ENCODE peak calls at places on chromosome 5, in nine cellular contexts. Y is psoas muscle, Z is HepG2, O is gastrocnemius medialis, N is uterus, M is iPS DF 6.9, I is PC-9, E is PC-3, A is H9. U is an unnamed sample. For H3K4me1, the result is how much of the 10 kb centered on the place peaks cover.

GRCh38 chr5:143386725-143387124 is 16.8 kb downstream of the NR3C1 start:
- DNase-seq in N (no peak), Y (no peak), I (no peak), M (no peak), E (no peak), O (no peak), A (no peak), Z (no peak), U (no peak)

GRCh38 chr5:95697781-95698681 is 15.2 kb upstream of the SPATA9 start:
- DNase-seq in E (peak), I (peak), N (no peak), A (no peak), M (no peak), O (no peak), Z (no peak), Y (no peak), U (no peak)

GRCh38 chr5:60718186-60718892 is 18.4 kb upstream of the DEPDC1B start:
- DNase-seq in A (no peak), O (no peak), Z (no peak), M (no peak), I (no peak), E (no peak), N (no peak), Y (no peak), U (no peak)

GRCh38 chr5:143229426-143229895 is 174.0 kb downstream of the NR3C1 start:
- DNase-seq in M (no peak), E (no peak), N (no peak), O (no peak), Z (no peak), I (no peak), A (no peak), Y (no peak), U (no peak)

GRCh38 chr5:133238426-133239205 is 186.8 kb downstream of the HSPA4 start:
- DNase-seq in Y (no peak), O (no peak), M (no peak), E (no peak), I (no peak), N (no peak), A (no peak), Z (no peak), U (no peak)

GRCh38 chr5:111367081-111367480 is 142.9 kb downstream of the CAMK4 start:
- DNase-seq in Z (no peak), E (peak), N (no peak), Y (no peak), M (no peak), I (peak), A (no peak), O (no peak), U (no peak)

GRCh38 chr5:132781029-132781428 is 4.0 kb upstream of the SEPTIN8 start:
- DNase-seq in I (no peak), Y (no peak), O (no peak), E (no peak), M (no peak), N (no peak), A (no peak), Z (no peak), U (no peak)

GRCh38 chr5:96331210-96331609 is 101.8 kb downstream of the PCSK1 start:
- DNase-seq in O (no peak), Z (no peak), E (no peak), N (no peak), I (no peak), Y (no peak), M (no peak), A (no peak), U (no peak)

GRCh38 chr5:172090976-172091547 is 84.6 kb upstream of the FBXW11 start:
- DNase-seq in M (no peak), N (no peak), A (peak), Z (no peak), E (no peak), I (no peak), Y (no peak), O (no peak), U (peak)

GRCh38 chr5:60835554-60835953 is 8.5 kb downstream of the ELOVL7 start:
- DNase-seq in A (no peak), I (no peak), E (peak), N (no peak), O (no peak), Y (no peak), M (no peak), Z (no peak), U (no peak)

GRCh38 chr5:54741711-54742110 is 224.2 kb downstream of the SNX18 start:
- DNase-seq in N (no peak), O (no peak), Y (no peak), A (no peak), Z (no peak), I (no peak), E (no peak), M (no peak), U (no peak)

GRCh38 chr5:8615142-8615858 is 746.4 kb downstream of the MTRR start:
- DNase-seq in N (no peak), E (peak), M (no peak), Y (no peak), O (no peak), Z (no peak), I (no peak), A (no peak), U (no peak)

GRCh38 chr5:142749321-142749720 is 20.9 kb upstream of the ARHGAP26 start:
- DNase-seq in N (no peak), A (no peak), O (no peak), Y (no peak), M (no peak), Z (no peak), E (peak), I (peak), U (no peak)

GRCh38 chr5:72109625-72110024 is 2.4 kb downstream of the MAP1B start:
- DNase-seq in I (no peak), E (no peak), N (no peak), Z (no peak), Y (no peak), M (no peak), O (no peak), A (no peak), U (no peak)

GRCh38 chr5:168315991-168316578 is 24.6 kb downstream of the WWC1 start:
- DNase-seq in Z (peak), M (no peak), Y (no peak), N (no peak), O (no peak), I (peak), A (no peak), E (peak), U (no peak)

GRCh38 chr5:168315416-168315990 is 24.1 kb downstream of the WWC1 start:
- DNase-seq in A (no peak), E (no peak), M (no peak), N (no peak), Y (no peak), Z (no peak), I (no peak), O (no peak), U (no peak)

GRCh38 chr5:168312606-168313297 is 21.3 kb downstream of the WWC1 start:
- DNase-seq in E (peak), M (no peak), Z (no peak), A (no peak), I (peak), O (no peak), N (no peak), Y (no peak), U (peak)

GRCh38 chr5:168314735-168315411 is 23.4 kb downstream of the WWC1 start:
- DNase-seq in O (no peak), M (no peak), E (peak), A (peak), N (no peak), Y (no peak), Z (peak), I (peak), U (peak)

GRCh38 chr5:168313596-168314204 is 22.3 kb downstream of the WWC1 start:
- DNase-seq in M (no peak), Y (no peak), A (no peak), N (no peak), E (no peak), Z (no peak), O (no peak), I (no peak), U (no peak)
- H3K4me1 ChIP-seq in M (under half), Y (under half), A (under half), N (under half), E (half or more), Z (half or more), O (under half), I (half or more), U (under half)

DNA sequence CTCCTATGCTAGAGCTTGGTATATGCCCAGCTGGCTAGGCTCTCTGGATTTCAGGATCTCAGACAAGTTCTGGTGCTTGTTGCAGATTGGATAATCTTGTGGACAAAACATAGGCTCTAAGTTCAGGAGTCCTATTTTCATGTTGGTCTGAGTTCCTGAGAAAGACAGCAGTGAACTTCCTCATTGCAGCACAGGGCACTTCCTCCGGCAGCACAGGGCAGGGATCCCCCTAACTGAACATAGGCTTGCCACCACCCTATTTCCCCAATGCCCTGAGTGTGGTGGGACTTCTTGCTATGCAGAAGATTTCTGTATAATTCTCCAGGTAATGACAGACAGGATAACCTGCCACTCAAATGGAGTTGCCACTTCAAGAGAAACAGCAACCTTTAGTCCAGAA is 220.1 kb downstream of the PIK3R1 start:
- DNase-seq in A (no peak), Y (no peak), E (no peak), O (no peak), N (no peak), I (no peak), M (no peak), Z (no peak), U (peak)
- H3K27ac ChIP-seq in A (no peak), Y (no peak), E (no peak), O (peak), N (no peak), I (no peak), M (no peak), Z (no peak), U (no peak)

GRCh38 chr5:89380635-89381034 is 497.7 kb upstream of the MEF2C start:
- DNase-seq in I (no peak), A (no peak), Y (no peak), E (no peak), O (no peak), N (no peak), M (no peak), Z (no peak), U (no peak)
- H3K4me1 ChIP-seq in I (under half), A (under half), Y (under half), E (under half), O (under half), N (under half), M (under half), Z (under half), U (under half)

GRCh38 chr5:173765661-173766060 is 122.5 kb upstream of the CPEB4 start:
- DNase-seq in A (no peak), I (no peak), O (no peak), M (no peak), Z (no peak), E (no peak), Y (no peak), N (no peak), U (no peak)

GRCh38 chr5:173764321-173765029 is 123.7 kb upstream of the CPEB4 start:
- DNase-seq in E (peak), I (peak), O (peak), M (no peak), A (peak), N (peak), Z (peak), Y (peak), U (peak)

GRCh38 chr5:173763410-173763809 is 124.7 kb upstream of the CPEB4 start:
- DNase-seq in Y (no peak), O (no peak), M (no peak), I (no peak), N (no peak), E (no peak), A (no peak), Z (no peak), U (no peak)

GRCh38 chr5:173762930-173763329 is 125.2 kb upstream of the CPEB4 start:
- DNase-seq in I (peak), Z (peak), A (no peak), O (no peak), E (no peak), Y (no peak), N (no peak), M (no peak), U (no peak)

GRCh38 chr5:173765030-173765644 is 123.0 kb upstream of the CPEB4 start:
- DNase-seq in M (no peak), Z (no peak), I (no peak), E (no peak), A (no peak), N (no peak), O (no peak), Y (no peak), U (no peak)
- H3K27ac ChIP-seq in M (no peak), Z (peak), I (peak), E (peak), A (no peak), N (peak), O (peak), Y (peak), U (peak)

GRCh38 chr5:1785984-1786383 is 13.7 kb downstream of the MRPL36 start:
- DNase-seq in I (no peak), N (no peak), E (no peak), M (no peak), O (no peak), Z (no peak), A (no peak), Y (peak), U (peak)

GRCh38 chr5:1788200-1788599 is 11.4 kb downstream of the MRPL36 start:
- DNase-seq in O (no peak), M (no peak), A (no peak), I (no peak), Y (no peak), N (peak), Z (no peak), E (no peak), U (no peak)

GRCh38 chr5:1788828-1789227 is 10.8 kb downstream of the MRPL36 start:
- DNase-seq in I (no peak), N (peak), Y (peak), E (no peak), O (no peak), A (no peak), Z (peak), M (no peak), U (peak)

GRCh38 chr5:1786621-1787471 is 12.8 kb downstream of the MRPL36 start:
- DNase-seq in E (no peak), Z (no peak), A (no peak), I (no peak), O (no peak), M (no peak), N (no peak), Y (peak), U (no peak)

DNA sequence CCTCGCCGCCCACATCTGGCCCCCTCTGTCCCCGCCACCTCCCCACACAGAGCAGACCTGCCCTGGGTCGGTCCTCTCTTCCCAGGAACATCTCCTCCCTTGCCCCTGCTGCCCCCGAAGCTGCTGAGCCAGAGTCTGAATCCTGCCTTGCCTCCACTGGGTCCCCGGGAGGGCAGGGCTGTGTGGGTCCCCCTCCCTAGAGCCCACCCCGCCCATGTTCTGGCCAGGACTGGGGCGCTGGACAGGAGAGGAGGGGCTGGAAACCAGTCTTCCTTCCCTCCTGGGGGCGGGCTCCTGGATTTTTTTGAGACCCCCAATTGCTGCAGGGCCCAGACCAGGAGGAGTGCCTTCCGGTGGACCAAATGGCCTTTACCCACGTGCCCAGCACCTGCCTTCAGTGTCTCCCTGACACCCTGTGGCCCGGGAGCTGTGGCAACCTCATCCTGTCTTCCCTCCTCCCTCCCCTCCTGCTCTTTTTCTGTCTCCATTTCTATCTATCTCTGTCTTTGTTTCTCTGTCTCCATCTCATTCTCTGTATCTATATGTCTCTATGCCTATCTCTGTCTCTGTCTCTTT is 12.1 kb downstream of the MRPL36 start:
- DNase-seq in E (no peak), M (no peak), N (peak), Y (peak), Z (no peak), A (no peak), I (no peak), O (no peak), U (peak)
- H3K4me1 ChIP-seq in E (under half), M (under half), N (under half), Y (under half), Z (under half), A (under half), I (under half), O (under half), U (under half)

GRCh38 chr5:149801307-149801985 is 71.3 kb downstream of the PPARGC1B start:
- DNase-seq in I (no peak), A (no peak), Y (no peak), N (no peak), O (no peak), M (no peak), Z (no peak), E (no peak), U (no peak)

GRCh38 chr5:149803641-149804468 is 73.7 kb downstream of the PPARGC1B start:
- DNase-seq in I (no peak), N (peak), O (no peak), M (no peak), A (no peak), E (no peak), Y (no peak), Z (no peak), U (no peak)

GRCh38 chr5:149804478-149805450 is 74.7 kb downstream of the PPARGC1B start:
- DNase-seq in O (no peak), M (no peak), Z (no peak), A (no peak), I (no peak), N (no peak), E (no peak), Y (no peak), U (no peak)

GRCh38 chr5:149802008-149802407 is 71.9 kb downstream of the PPARGC1B start:
- DNase-seq in I (no peak), A (no peak), E (no peak), O (no peak), Z (no peak), N (no peak), M (no peak), Y (no peak), U (no peak)

DNA sequence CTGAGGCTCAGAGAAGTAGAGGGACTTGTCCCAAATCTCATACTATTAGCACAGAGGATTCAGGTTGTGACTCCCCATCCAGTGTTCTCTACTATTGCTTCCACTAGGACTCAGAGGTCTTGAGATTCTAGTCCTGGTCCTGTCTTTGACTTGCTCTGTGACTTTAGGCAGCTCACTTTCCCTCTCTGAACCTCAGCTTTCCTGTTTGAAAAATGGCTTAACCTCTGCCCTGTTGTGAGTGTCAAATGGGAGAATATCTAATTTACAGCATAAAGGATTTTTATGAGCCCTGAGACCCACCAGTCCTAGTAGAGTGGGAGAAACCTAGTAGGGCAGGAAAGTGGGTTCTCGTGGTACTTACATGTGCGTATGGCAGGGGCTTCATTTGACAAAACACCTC is 73.0 kb downstream of the PPARGC1B start:
- DNase-seq in M (no peak), Z (no peak), I (no peak), E (no peak), O (no peak), N (no peak), A (no peak), Y (no peak), U (no peak)
- H3K27ac ChIP-seq in M (no peak), Z (no peak), I (no peak), E (no peak), O (peak), N (peak), A (no peak), Y (peak), U (peak)

GRCh38 chr5:67198917-67199316 is 2.3 kb upstream of the CD180 start:
- DNase-seq in Z (no peak), I (no peak), Y (no peak), O (no peak), M (no peak), A (no peak), E (no peak), N (no peak), U (no peak)
- H3K4me1 ChIP-seq in Z (under half), I (under half), Y (under half), O (under half), M (under half), A (under half), E (under half), N (under half), U (under half)

GRCh38 chr5:154196955-154197652 is 6.6 kb downstream of the GALNT10 start:
- DNase-seq in E (no peak), Z (peak), O (no peak), Y (no peak), I (peak), N (no peak), M (no peak), A (no peak), U (no peak)
- H3K27ac ChIP-seq in E (peak), Z (no peak), O (no peak), Y (no peak), I (peak), N (no peak), M (no peak), A (no peak), U (peak)

DNA sequence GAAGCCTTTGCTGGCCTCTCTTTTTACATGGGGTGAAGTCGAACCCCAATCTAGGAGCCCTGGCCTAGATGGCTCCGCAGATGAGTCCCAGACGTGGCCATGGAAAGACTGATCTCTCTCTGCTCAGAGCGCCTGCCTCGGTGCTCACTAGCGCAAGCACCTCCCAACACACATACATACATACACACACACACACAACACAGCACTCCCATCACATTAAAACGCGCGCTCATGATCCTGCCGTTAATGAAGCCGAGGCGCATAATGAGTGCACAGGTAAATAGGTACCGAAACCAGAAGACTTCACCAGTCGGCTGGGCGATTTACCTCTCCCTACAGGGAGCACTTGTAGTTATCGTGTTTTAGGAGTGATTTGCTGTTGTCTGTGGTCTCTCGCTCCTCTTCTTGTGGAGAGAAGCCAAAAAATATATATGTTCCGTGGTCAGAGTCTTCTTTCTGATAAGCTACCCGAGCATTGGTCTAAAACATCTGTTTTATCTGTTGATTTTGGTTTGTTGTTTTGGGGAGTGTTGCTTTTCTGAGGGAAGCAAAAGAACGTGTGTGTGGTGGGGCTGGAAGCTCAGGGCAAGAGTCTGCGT is 207.7 kb downstream of the MEF2C start:
- DNase-seq in O (no peak), Y (no peak), I (no peak), N (no peak), A (no peak), E (no peak), M (no peak), Z (no peak), U (no peak)
- H3K4me1 ChIP-seq in O (under half), Y (under half), I (under half), N (under half), A (under half), E (under half), M (under half), Z (under half), U (under half)